ENCODE peak calls at places on chromosomes 5 and 9, in ten cellular contexts. V is nephron progenitor cell; J is EH; U is adrenal gland; X is WTC11; M is HFFc6; E is HEK293T; B is activated CD4-positive, alpha-beta T cell treated with anti-CD3 and anti-CD28 coated beads, Interleukin-2, amount 50 U/mL, for 1 hour; I is neural crest cell; W is bronchial epithelial cell. T is an unnamed sample.

GRCh38 chr5:159458217-159458711 is 128.0 kb upstream of the IL12B start:
- DNase-seq in V (no peak), J (no peak), U (no peak), X (no peak), M (no peak), E (no peak), B (no peak), I (no peak), W (no peak), T (no peak)

GRCh38 chr5:95422842-95423241 is 31.7 kb downstream of the FAM81B start:
- DNase-seq in V (no peak), J (no peak), U (peak; percentile 19), X (no peak), M (no peak), E (no peak), B (no peak), I (no peak), W (peak; percentile 50), T (no peak)

GRCh38 chr9:5621327-5621726 is 7.6 kb upstream of the RIC1 start:
- DNase-seq in V (no peak), J (peak; percentile 91), U (no peak), X (no peak), M (peak; percentile 56), E (no peak), B (no peak), I (no peak), W (peak; percentile 92), T (no peak)

GRCh38 chr9:22084336-22085035 is 75.4 kb upstream of the CDKN2B start:
- DNase-seq in V (no peak), J (peak; percentile 98), U (peak; percentile 65), X (no peak), M (peak; percentile 94), E (peak; percentile 44), B (no peak), I (no peak), W (peak; percentile 99), T (no peak)

GRCh38 chr5:150487199-150488061 is 20.5 kb upstream of the NDST1 start:
- DNase-seq in V (no peak), J (peak; percentile 57), U (peak; percentile 47), X (no peak), M (no peak), E (no peak), B (no peak), I (no peak), W (peak; percentile 79), T (peak; percentile 36)

GRCh38 chr9:2220036-2220435 is 204.9 kb downstream of the SMARCA2 start:
- DNase-seq in V (no peak), J (no peak), U (no peak), X (no peak), M (peak; percentile 6), E (no peak), B (no peak), I (no peak), W (no peak), T (no peak)

GRCh38 chr9:134268308-134268724 is 57.9 kb upstream of the RXRA start:
- DNase-seq in V (no peak), J (no peak), U (no peak), X (no peak), M (no peak), E (no peak), B (no peak), I (no peak), W (no peak), T (no peak)

GRCh38 chr5:161219816-161220215 is 326.7 kb downstream of the GABRB2 start:
- DNase-seq in V (no peak), J (no peak), U (no peak), X (no peak), M (no peak), E (no peak), B (no peak), I (no peak), W (no peak), T (no peak)

GRCh38 chr5:143063175-143063970 is 293.2 kb downstream of the ARHGAP26 start:
- DNase-seq in V (no peak), J (no peak), U (peak; percentile 49), X (no peak), M (no peak), E (no peak), B (no peak), I (no peak), W (no peak), T (peak; percentile 76)

T was measured in cardiac muscle cell.